ENCODE peak calls at places on chromosomes 5 and 9, in six cellular contexts. L, C, Y, F, K and H are unnamed samples. For H3K27me3, the result is how much of the 10 kb centered on the place peaks cover.

GRCh38 chr9:99140685-99141314 is 35.9 kb downstream of the TGFBR1 start:
- DNase-seq in L (peak), C (no peak), Y (peak), F (peak), K (peak), H (no peak)

GRCh38 chr5:168135897-168136296 is 155.5 kb upstream of the WWC1 start:
- DNase-seq in L (no peak), C (no peak), Y (no peak), F (no peak), K (no peak), H (no peak)

GRCh38 chr5:53425598-53426516 is 54.6 kb upstream of the FST start:
- DNase-seq in L (no peak), C (no peak), Y (peak), F (peak), K (no peak), H (no peak)

GRCh38 chr5:125696762-125697161 is 726.4 kb upstream of the GRAMD2B start:
- DNase-seq in L (no peak), C (no peak), Y (peak), F (no peak), K (no peak), H (no peak)

GRCh38 chr9:100775912-100776311 is 198.0 kb downstream of the CAVIN4 start:
- DNase-seq in L (no peak), C (no peak), Y (no peak), F (no peak), K (no peak), H (no peak)

GRCh38 chr5:154199671-154200220 is 9.2 kb downstream of the GALNT10 start:
- DNase-seq in L (no peak), C (no peak), Y (no peak), F (no peak), K (no peak), H (no peak)

GRCh38 chr5:138369249-138369648 is 16.8 kb downstream of the KDM3B start:
- DNase-seq in L (no peak), C (no peak), Y (no peak), F (no peak), K (no peak), H (no peak)

GRCh38 chr5:80806929-80807328 is 152.1 kb upstream of the DHFR start:
- DNase-seq in L (no peak), C (no peak), Y (no peak), F (no peak), K (no peak), H (no peak)

GRCh38 chr9:87601175-87601574 is 103.5 kb downstream of the DAPK1 start:
- DNase-seq in L (no peak), C (no peak), Y (no peak), F (peak), K (peak), H (peak)

GRCh38 chr9:97660345-97660744 is 26.7 kb downstream of the NCBP1 start:
- DNase-seq in L (no peak), C (no peak), Y (no peak), F (no peak), K (no peak), H (no peak)

GRCh38 chr5:88686743-88687142 is 196.2 kb downstream of the MEF2C start:
- DNase-seq in L (no peak), C (no peak), Y (no peak), F (no peak), K (no peak), H (no peak)

GRCh38 chr5:88689662-88690351 is 193.2 kb downstream of the MEF2C start:
- DNase-seq in L (no peak), C (no peak), Y (peak), F (no peak), K (no peak), H (no peak)

GRCh38 chr5:88687253-88687955 is 195.6 kb downstream of the MEF2C start:
- DNase-seq in L (no peak), C (no peak), Y (no peak), F (no peak), K (no peak), H (no peak)

GRCh38 chr5:88688981-88689661 is 193.9 kb downstream of the MEF2C start:
- DNase-seq in L (no peak), C (no peak), Y (no peak), F (no peak), K (no peak), H (no peak)

DNA sequence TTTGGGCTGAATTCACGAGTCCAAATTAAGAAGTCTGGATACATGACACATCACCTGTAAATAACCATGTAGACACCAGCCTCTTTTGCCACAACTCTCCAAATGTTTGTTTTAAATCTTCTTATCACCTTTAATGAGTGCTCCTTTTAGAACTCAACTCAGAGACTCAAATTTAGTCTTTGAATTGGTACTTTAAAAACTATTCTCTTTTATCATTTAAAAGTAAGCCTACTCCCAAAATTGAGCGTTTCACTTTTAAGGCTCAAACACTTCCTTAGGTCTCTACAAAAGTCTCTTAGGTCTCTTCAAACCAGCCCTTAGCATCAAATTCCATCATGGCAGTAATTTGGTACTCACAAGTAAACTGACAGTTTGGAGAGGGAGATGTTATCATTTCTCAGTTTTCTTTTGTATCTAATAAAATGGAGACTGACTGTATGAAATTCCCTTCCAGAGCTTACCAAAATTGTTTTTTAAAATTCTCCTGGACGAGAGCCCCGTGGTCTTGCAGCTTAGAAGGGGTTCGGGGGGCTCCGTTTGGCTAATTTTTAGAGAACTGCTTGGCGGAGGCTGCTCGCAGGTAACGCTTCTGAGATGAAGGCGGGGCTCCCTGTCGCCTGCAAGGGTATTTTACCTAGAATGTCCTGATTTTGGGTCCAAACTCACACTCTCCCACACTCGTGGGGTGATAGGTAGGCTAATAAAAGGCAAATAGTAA is 194.6 kb downstream of the MEF2C start:
- DNase-seq in L (no peak), C (no peak), Y (no peak), F (no peak), K (no peak), H (no peak)
- H3K27me3 ChIP-seq in L (half or more), C (under half), Y (half or more), F (half or more), K (half or more), H (half or more)

GRCh38 chr9:14347408-14348224 is 33.7 kb upstream of the NFIB start:
- DNase-seq in L (no peak), C (peak), Y (peak), F (peak), K (peak), H (no peak)
- H3K27me3 ChIP-seq in L (under half), C (under half), Y (half or more), F (under half), K (under half), H (half or more)

DNA sequence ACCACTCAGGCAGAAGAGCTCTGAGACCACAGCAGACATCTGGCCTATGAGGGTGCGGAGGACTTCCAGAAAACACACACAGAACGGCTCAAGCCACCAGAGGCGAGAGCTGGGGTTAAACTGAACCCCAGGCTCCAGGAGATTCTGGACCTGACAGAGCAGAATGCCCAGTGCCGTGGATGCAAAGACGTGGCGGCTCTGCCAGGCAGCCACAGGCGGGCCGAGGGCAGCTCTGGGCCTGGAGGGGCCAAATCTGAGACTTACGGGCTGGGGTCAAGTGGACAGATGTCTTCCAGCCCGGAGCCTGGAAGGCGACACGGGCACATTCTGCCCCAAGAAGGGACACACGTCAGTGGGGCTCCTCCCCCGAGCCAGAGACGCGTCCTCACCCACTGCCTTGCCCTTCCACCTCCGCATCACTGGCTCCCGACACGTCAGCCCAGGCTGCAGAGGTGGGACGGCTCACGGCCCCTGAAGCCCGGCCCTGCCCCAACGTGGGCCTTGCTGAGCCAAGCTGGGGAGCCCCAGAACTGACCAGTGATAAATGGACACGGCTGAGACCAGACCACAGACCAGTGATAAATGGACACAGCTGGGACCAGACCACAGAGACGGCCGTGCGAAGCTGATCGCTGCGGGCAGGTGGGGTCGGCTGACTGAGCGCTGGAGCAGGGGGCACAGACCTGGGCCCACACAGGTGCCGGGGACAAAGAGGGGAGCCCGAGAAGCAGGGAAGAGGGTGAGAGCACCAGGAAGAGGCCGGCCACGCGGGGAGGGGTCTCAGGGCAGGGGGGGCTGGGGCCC is 40.9 kb upstream of the NSMF start:
- DNase-seq in L (no peak), C (no peak), Y (no peak), F (no peak), K (no peak), H (no peak)
- H3K27me3 ChIP-seq in L (under half), C (under half), Y (under half), F (under half), K (under half), H (under half)

DNA sequence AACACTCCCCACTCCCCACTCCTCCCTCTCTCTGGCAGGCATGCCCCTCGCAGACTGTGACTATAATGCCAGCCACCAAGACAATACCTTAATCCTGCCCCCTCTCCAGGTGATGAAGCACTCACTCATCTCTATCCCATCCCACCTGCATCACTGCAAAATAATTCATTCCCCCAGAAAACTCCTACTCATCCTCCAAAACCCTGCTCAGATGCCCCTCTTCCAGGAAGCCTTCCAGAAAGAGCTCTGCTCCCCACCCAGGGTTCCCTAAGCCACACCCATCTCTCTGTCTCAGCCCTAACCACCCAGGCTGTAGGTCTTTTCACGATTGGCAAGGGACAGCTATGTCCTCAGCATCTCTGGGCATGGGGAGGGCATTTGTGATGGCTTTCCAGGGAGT is 17.2 kb downstream of the NR5A1 start:
- DNase-seq in L (no peak), C (no peak), Y (no peak), F (no peak), K (no peak), H (no peak)
- H3K27me3 ChIP-seq in L (under half), C (under half), Y (under half), F (under half), K (half or more), H (under half)